ENCODE peak calls at places on chromosomes 12 and 14, in six cellular contexts. A, Z, X, P, L and R are unnamed samples.

GRCh38 chr12:85468356-85469157 is 188.5 kb downstream of the ALX1 start:
- DNase-seq in A (peak; percentile 44), Z (peak; percentile 80), X (peak; percentile 43), P (peak; percentile 74), L (peak; percentile 9), R (no peak)

GRCh38 chr12:16407332-16407731 is 59.9 kb downstream of the MGST1 start:
- DNase-seq in A (no peak), Z (no peak), X (no peak), P (no peak), L (no peak), R (no peak)

GRCh38 chr14:21098134-21098891 is at the start of gene ZNF219:
- DNase-seq in A (peak; percentile 79), Z (peak; percentile 39), X (peak; percentile 66), P (peak; percentile 79), L (peak; percentile 48), R (peak; percentile 65)

GRCh38 chr12:113862570-113863454 is 103.3 kb downstream of the RBM19 start:
- DNase-seq in A (no peak), Z (peak; percentile 77), X (no peak), P (no peak), L (no peak), R (no peak)

GRCh38 chr14:78595797-78596196 is 425.6 kb downstream of the NRXN3 start:
- DNase-seq in A (no peak), Z (peak; percentile 5), X (no peak), P (no peak), L (no peak), R (no peak)

GRCh38 chr12:5518584-5519365 is 86.9 kb downstream of the NTF3 start:
- DNase-seq in A (no peak), Z (no peak), X (no peak), P (no peak), L (no peak), R (no peak)

GRCh38 chr14:53441789-53442188 is 288.7 kb upstream of the DDHD1 start:
- DNase-seq in A (no peak), Z (no peak), X (peak; percentile 23), P (no peak), L (no peak), R (no peak)

GRCh38 chr12:51951843-51952722 is 584 bp downstream of the ACVR1B start:
- DNase-seq in A (peak; percentile 29), Z (peak; percentile 15), X (peak; percentile 49), P (peak; percentile 43), L (peak; percentile 55), R (no peak)

GRCh38 chr14:54564799-54565235 is 2.1 kb upstream of the SAMD4A start:
- DNase-seq in A (no peak), Z (peak; percentile 72), X (peak; percentile 22), P (no peak), L (no peak), R (peak; percentile 58)

GRCh38 chr12:124673881-124674617 is 106.6 kb upstream of the NCOR2 start:
- DNase-seq in A (no peak), Z (no peak), X (no peak), P (no peak), L (no peak), R (no peak)

GRCh38 chr14:77498120-77498979 is at the start of gene ISM2:
- DNase-seq in A (peak; percentile 42), Z (peak; percentile 12), X (peak; percentile 20), P (peak; percentile 34), L (no peak), R (peak; percentile 9)

GRCh38 chr12:132559652-132560420 is 50.5 kb downstream of the LRCOL1 start:
- DNase-seq in A (peak; percentile 50), Z (peak; percentile 39), X (no peak), P (peak; percentile 57), L (no peak), R (no peak)

GRCh38 chr14:74510211-74510931 is 16.8 kb downstream of the ISCA2 start:
- DNase-seq in A (no peak), Z (no peak), X (no peak), P (no peak), L (peak; percentile 12), R (no peak)

DNA sequence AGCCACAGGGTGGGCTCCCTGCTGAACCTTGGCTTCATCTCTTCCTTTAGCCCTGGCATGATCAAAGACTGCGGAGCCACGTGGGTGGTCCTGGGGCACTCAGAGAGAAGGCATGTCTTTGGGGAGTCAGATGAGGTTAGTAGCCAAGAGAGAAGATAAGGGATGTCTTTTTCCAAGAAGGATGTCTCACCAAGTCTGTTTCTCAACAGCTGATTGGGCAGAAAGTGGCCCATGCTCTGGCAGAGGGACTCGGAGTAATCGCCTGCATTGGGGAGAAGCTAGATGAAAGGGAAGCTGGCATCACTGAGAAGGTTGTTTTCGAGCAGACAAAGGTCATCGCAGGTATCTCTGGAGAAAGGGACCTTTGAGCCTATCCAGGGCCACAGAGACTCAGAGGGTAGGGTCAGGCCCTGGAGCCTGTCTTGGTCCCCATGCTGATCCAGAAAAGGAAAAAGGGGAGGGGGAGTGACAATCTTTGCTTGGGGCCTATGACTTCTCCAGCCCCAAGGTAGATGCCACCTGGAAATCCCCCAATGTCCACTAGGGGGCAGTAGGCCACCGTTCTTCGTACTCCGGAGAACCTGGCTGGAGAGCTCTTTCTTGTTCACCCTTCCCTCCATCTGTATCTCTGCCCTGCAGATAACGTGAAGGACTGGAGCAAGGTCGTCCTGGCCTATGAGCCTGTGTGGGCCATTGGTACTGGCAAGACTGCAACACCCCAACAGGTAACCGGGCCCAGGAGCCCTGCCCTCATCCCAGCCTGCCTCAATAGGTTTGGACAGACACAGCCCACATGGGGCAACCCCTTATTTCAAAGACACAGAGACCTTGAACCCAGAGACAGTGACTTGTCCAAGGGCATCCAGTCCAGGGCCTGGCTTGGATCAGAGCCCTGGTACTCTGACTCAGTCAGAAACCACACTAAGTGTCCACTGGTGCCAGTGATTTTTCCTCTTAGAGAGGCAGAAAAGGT is 2.0 kb downstream of the TPI1 start:
- DNase-seq in A (peak; percentile 89), Z (peak; percentile 75), X (peak; percentile 80), P (peak; percentile 92), L (peak; percentile 82), R (peak; percentile 87)
- H3K4me3 ChIP-seq in A (no peak overlapping the region), Z (peak overlapping the region; percentile 95), X (peak overlapping the region; percentile 99), P (no peak overlapping the region), L (peak overlapping the region; percentile 74), R (no peak overlapping the region)

DNA sequence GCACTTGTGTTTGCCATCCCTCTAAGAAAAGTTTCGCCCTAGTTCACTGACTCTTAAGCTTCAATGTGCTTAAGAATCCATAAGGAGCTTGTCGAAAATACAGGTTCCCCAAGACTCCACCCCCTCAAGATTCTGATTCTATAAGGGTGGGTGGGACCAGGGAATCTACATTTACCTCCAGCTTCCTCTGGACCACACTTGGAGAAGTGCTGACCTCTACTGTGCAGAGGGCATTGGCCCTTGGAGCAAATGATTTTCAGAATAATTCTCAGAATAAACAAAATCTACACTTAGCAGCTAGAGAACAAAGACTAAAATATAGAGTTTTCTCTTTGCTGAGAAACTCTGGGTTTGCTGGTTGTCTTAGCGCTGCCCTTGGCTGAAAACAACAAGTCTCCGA is 5.0 kb downstream of the TGFB3 start:
- DNase-seq in A (no peak), Z (no peak), X (no peak), P (no peak), L (no peak), R (no peak)
- H3K4me1 ChIP-seq in A (peaks cover 23% of the 10 kb centered on the region), Z (peaks cover 8% of the 10 kb centered on the region), X (peaks cover 32% of the 10 kb centered on the region), P (no peaks in the 10 kb centered on the region), L (peaks cover 58% of the 10 kb centered on the region), R (peaks cover 14% of the 10 kb centered on the region)

GRCh38 chr14:68913516-68913915 is 65.6 kb downstream of the ACTN1 start:
- DNase-seq in A (no peak), Z (no peak), X (no peak), P (no peak), L (no peak), R (no peak)

GRCh38 chr14:68908201-68908600 is 70.9 kb downstream of the ACTN1 start:
- DNase-seq in A (no peak), Z (no peak), X (no peak), P (no peak), L (no peak), R (no peak)

GRCh38 chr14:68910540-68910939 is 68.6 kb downstream of the ACTN1 start:
- DNase-seq in A (no peak), Z (no peak), X (no peak), P (no peak), L (no peak), R (no peak)

GRCh38 chr14:68908860-68909259 is 70.2 kb downstream of the ACTN1 start:
- DNase-seq in A (no peak), Z (no peak), X (no peak), P (no peak), L (no peak), R (no peak)

DNA sequence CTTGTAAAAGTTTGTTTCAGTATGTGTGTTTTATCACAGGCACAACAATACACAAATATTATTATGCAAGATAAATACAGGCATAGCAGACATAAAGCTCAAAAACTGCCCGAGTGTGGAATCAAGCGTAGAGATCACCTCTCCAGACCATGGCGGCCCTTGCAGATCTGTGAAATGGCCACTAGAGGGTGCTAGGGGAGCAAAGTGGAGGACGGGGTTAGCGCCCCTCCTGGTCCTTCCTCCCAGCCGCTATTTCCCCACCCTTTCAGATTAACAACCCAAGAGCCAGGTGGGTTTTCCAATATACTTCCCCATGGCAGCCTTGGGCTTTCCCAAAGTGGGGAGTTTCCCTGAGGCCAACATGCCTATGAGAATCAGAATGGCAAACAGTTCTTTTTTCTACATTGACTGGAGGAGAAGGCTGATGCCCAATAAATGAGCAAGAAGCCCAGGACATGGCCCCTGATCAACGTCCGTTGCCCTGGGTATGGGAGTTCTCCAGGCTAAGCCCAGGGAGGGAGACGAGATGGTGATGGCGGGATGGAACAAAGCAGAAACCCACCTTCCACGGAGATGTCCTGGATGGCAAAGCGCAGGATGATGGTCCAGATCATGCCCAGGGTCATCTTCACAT is 67.4 kb downstream of the ACTN1 start:
- DNase-seq in A (peak; percentile 79), Z (peak; percentile 76), X (peak; percentile 70), P (peak; percentile 74), L (peak; percentile 54), R (peak; percentile 61)
- H3K36me3 ChIP-seq in A (peaks cover 34% of the 10 kb centered on the region), Z (peaks cover 50% of the 10 kb centered on the region), X (no peaks in the 10 kb centered on the region), P (no peaks in the 10 kb centered on the region), L (no peaks in the 10 kb centered on the region), R (no peaks in the 10 kb centered on the region)

GRCh38 chr14:64114796-64115195 is 179.4 kb downstream of the ESR2 start:
- DNase-seq in A (no peak), Z (no peak), X (no peak), P (no peak), L (no peak), R (no peak)

GRCh38 chr14:64119535-64119934 is 174.6 kb downstream of the ESR2 start:
- DNase-seq in A (no peak), Z (no peak), X (no peak), P (no peak), L (no peak), R (no peak)

GRCh38 chr14:64115401-64115800 is 178.8 kb downstream of the ESR2 start:
- DNase-seq in A (no peak), Z (no peak), X (no peak), P (no peak), L (no peak), R (no peak)

GRCh38 chr14:64118892-64119291 is 175.3 kb downstream of the ESR2 start:
- DNase-seq in A (no peak), Z (no peak), X (no peak), P (no peak), L (no peak), R (no peak)

DNA sequence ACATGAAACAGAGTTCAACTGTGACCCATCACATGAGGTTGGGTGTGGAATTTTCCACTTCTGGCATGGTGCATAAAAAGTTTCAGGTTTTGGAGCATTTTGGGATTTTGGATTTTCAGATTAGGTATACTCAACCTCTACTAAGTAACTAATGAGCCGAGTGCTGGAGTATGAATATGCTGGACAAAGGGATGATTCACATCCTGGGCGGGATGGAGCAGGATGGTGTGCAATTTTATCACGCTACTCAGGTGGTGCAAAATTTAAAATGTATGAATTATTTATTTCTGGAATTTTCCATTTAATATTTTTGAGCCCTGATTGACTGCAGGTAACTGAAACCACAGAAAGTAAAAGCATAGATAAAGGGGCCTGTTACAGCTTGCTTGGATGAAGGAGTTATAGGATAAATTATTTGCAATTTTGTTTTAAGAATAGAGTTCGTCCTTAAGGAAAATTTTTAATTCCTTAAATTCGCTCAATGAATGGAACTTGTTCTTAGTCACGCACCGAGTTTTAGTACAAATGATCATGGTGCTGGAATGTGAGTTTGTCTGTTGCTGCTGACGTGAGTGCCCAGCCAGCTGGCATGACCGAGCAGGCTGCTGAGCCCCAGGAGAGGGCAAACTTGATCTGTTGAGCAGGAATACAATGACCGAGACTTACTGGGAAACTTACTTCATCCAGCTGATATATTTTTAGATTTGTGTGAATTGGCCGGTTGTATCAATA is 176.3 kb downstream of the ESR2 start:
- DNase-seq in A (no peak), Z (no peak), X (peak; percentile 33), P (no peak), L (peak; percentile 90), R (no peak)
- H3K4me3 ChIP-seq in A (no peak overlapping the region), Z (no peak overlapping the region), X (no peak overlapping the region), P (no peak overlapping the region), L (no peak overlapping the region), R (no peak overlapping the region)